ENCODE peak calls at places on chromosomes 5 and 9, in five cellular contexts. One of them, this sample, is unnamed.
A peak's percentile ranks its signal among the peaks of the same experiment; 100 is the strongest.

GRCh38 chr9:131432597-131433301 is 38.9 kb downstream of the PRRC2B start:
- DNase-seq in HFFc6: peak; percentile 91
- DNase-seq in cardiac fibroblast: peak; percentile 76
- DNase-seq in fibroblast of lung: peak; percentile 93
- DNase-seq in AG04450: peak; percentile 77
- DNase-seq in this sample: peak; percentile 54

GRCh38 chr5:160434022-160434531 is 12.4 kb downstream of the PTTG1 start:
- DNase-seq in HFFc6: no peak
- DNase-seq in cardiac fibroblast: no peak
- DNase-seq in fibroblast of lung: peak; percentile 64
- DNase-seq in AG04450: no peak
- DNase-seq in this sample: no peak

GRCh38 chr5:180130876-180131740 is 59.5 kb upstream of the RNF130 start:
- DNase-seq in HFFc6: no peak
- DNase-seq in cardiac fibroblast: no peak
- DNase-seq in fibroblast of lung: no peak
- DNase-seq in AG04450: no peak
- DNase-seq in this sample: no peak

GRCh38 chr9:117687532-117687931 is 16.7 kb upstream of the TLR4 start:
- DNase-seq in HFFc6: no peak
- DNase-seq in cardiac fibroblast: no peak
- DNase-seq in fibroblast of lung: no peak
- DNase-seq in AG04450: no peak
- DNase-seq in this sample: no peak

GRCh38 chr5:150178262-150178661 is 11.6 kb upstream of the SLC6A7 start:
- DNase-seq in HFFc6: no peak
- DNase-seq in cardiac fibroblast: no peak
- DNase-seq in fibroblast of lung: no peak
- DNase-seq in AG04450: no peak
- DNase-seq in this sample: no peak

GRCh38 chr5:99004960-99005359 is 76.2 kb upstream of the CHD1 start:
- DNase-seq in HFFc6: no peak
- DNase-seq in cardiac fibroblast: no peak
- DNase-seq in fibroblast of lung: no peak
- DNase-seq in AG04450: no peak
- DNase-seq in this sample: no peak

GRCh38 chr9:137053944-137054931 is at the start of gene ENTPD2:
- DNase-seq in HFFc6: no peak
- DNase-seq in cardiac fibroblast: no peak
- DNase-seq in fibroblast of lung: no peak
- DNase-seq in AG04450: no peak
- DNase-seq in this sample: no peak

GRCh38 chr9:132670359-132670815 is at the start of gene GTF3C4:
- DNase-seq in HFFc6: peak; percentile 66
- DNase-seq in cardiac fibroblast: peak; percentile 83
- DNase-seq in fibroblast of lung: peak; percentile 41
- DNase-seq in AG04450: peak; percentile 42
- DNase-seq in this sample: peak; percentile 38

GRCh38 chr9:134372621-134373267 is 46.5 kb downstream of the RXRA start:
- DNase-seq in HFFc6: no peak
- DNase-seq in cardiac fibroblast: peak; percentile 27
- DNase-seq in fibroblast of lung: peak; percentile 55
- DNase-seq in AG04450: no peak
- DNase-seq in this sample: no peak

GRCh38 chr5:10856646-10857332 is 95.8 kb upstream of the DAP start:
- DNase-seq in HFFc6: peak; percentile 69
- DNase-seq in cardiac fibroblast: peak; percentile 43
- DNase-seq in fibroblast of lung: peak; percentile 91
- DNase-seq in AG04450: peak; percentile 66
- DNase-seq in this sample: no peak

GRCh38 chr9:87765521-87765920 is 39.6 kb downstream of the CTSL start:
- DNase-seq in HFFc6: no peak
- DNase-seq in cardiac fibroblast: no peak
- DNase-seq in fibroblast of lung: no peak
- DNase-seq in AG04450: no peak
- DNase-seq in this sample: no peak

GRCh38 chr9:91904541-91905236 is 45.3 kb downstream of the ROR2 start:
- DNase-seq in HFFc6: no peak
- DNase-seq in cardiac fibroblast: no peak
- DNase-seq in fibroblast of lung: no peak
- DNase-seq in AG04450: no peak
- DNase-seq in this sample: no peak

DNA sequence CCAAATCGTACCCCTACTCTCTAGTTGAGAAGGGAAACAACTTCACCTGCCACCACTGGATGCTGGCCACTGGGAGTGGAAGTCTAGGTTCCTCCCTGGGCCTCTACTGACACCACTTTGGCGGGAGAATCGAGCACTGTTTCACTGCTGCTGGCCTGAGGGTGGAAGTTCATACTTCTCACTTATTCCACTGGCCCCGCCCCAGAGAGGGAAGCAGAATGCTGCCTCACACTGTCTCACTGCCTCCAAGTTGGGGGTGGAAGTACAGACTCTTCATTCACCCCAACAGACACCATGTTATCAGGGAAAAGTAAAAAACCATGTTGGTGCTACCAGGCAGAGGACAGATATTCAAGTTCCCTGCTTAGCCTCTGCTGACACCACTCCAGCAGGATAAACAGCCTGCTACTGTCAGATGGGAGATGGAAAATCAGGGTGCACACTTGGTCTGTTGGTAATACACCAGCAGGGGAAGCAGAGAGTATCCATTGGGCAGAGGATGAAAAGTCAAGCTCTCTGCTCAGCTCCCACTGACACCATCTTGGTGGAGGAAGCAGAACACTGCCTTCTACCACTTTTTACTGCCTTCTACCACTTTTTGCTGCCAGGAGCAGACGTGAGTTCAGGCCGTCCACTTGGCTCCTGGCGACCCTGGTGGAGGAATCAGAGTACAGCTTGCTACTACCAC is 159.4 kb downstream of the SIL1 start:
- DNase-seq in HFFc6: no peak
- DNase-seq in cardiac fibroblast: no peak
- DNase-seq in fibroblast of lung: no peak
- DNase-seq in AG04450: no peak
- DNase-seq in this sample: no peak
- TF ChIP-seq CTCF in HFFc6: peak; percentile 26
- TF ChIP-seq CTCF in cardiac fibroblast: peak; percentile 21
- TF ChIP-seq CTCF in fibroblast of lung: no peak
- TF ChIP-seq CTCF in AG04450: no peak
- TF ChIP-seq CTCF in this sample: no peak

GRCh38 chr5:75331095-75332090 is 5.6 kb upstream of the HMGCR start:
- DNase-seq in HFFc6: no peak
- DNase-seq in cardiac fibroblast: no peak
- DNase-seq in fibroblast of lung: no peak
- DNase-seq in AG04450: no peak
- DNase-seq in this sample: no peak
- TF ChIP-seq CTCF in HFFc6: peak; percentile 46
- TF ChIP-seq CTCF in cardiac fibroblast: no peak
- TF ChIP-seq CTCF in fibroblast of lung: no peak
- TF ChIP-seq CTCF in AG04450: no peak
- TF ChIP-seq CTCF in this sample: no peak

GRCh38 chr9:130039504-130040147 is 3.4 kb downstream of the FNBP1 start:
- DNase-seq in HFFc6: no peak
- DNase-seq in cardiac fibroblast: no peak
- DNase-seq in fibroblast of lung: peak; percentile 18
- DNase-seq in AG04450: no peak
- DNase-seq in this sample: no peak
- TF ChIP-seq CTCF in HFFc6: peak; percentile 37
- TF ChIP-seq CTCF in cardiac fibroblast: no peak
- TF ChIP-seq CTCF in fibroblast of lung: no peak
- TF ChIP-seq CTCF in AG04450: no peak
- TF ChIP-seq CTCF in this sample: no peak

GRCh38 chr5:7087719-7088297 is 308.1 kb upstream of the ADCY2 start:
- DNase-seq in HFFc6: no peak
- DNase-seq in cardiac fibroblast: no peak
- DNase-seq in fibroblast of lung: no peak
- DNase-seq in AG04450: no peak
- DNase-seq in this sample: no peak
- TF ChIP-seq CTCF in HFFc6: no peak
- TF ChIP-seq CTCF in cardiac fibroblast: no peak
- TF ChIP-seq CTCF in fibroblast of lung: no peak
- TF ChIP-seq CTCF in AG04450: no peak
- TF ChIP-seq CTCF in this sample: no peak

DNA sequence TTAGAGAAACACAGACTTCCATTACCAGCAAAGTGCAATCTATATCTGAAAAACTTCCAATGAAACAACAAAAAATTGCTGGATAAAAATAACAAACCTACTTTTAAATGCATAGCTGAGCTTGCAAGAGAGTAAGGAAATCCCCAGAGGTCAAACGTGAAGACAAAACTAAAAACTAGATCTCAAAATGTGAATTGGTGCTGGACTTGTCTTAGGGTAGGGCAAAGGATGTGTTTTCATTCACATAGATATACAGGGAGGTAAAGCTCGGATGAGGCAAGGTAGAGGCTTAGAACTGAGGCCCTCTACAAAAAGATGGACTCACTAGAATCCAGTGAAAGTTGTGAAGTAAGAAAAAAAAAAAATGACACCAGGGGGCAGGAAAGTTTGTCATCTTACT is 13.6 kb upstream of the RASA1 start:
- DNase-seq in HFFc6: no peak
- DNase-seq in cardiac fibroblast: no peak
- DNase-seq in fibroblast of lung: no peak
- DNase-seq in AG04450: no peak
- DNase-seq in this sample: no peak
- TF ChIP-seq CTCF in HFFc6: no peak
- TF ChIP-seq CTCF in cardiac fibroblast: no peak
- TF ChIP-seq CTCF in fibroblast of lung: no peak
- TF ChIP-seq CTCF in AG04450: no peak
- TF ChIP-seq CTCF in this sample: no peak

DNA sequence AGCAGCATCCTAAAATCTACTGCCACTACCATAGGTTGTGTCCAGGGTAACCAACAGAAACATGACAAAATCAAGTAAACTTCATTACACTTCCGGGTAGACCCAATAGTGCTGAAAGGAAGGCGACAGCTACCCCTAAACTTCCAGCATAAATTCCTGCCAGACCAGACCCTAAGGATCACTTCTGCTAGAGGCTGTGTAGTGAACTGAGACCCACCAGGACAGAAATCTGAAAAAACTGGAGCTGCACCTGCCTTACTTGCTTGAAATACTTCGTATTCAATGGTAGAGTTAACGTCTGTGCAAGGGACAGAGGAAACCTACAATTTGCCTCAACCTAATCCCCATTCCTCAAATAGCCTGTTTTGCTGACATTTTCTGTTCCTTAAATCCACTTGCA is 1.0 kb upstream of the SECISBP2 start:
- DNase-seq in HFFc6: no peak
- DNase-seq in cardiac fibroblast: no peak
- DNase-seq in fibroblast of lung: no peak
- DNase-seq in AG04450: no peak
- DNase-seq in this sample: no peak
- TF ChIP-seq CTCF in HFFc6: no peak
- TF ChIP-seq CTCF in cardiac fibroblast: no peak
- TF ChIP-seq CTCF in fibroblast of lung: no peak
- TF ChIP-seq CTCF in AG04450: no peak
- TF ChIP-seq CTCF in this sample: no peak

DNA sequence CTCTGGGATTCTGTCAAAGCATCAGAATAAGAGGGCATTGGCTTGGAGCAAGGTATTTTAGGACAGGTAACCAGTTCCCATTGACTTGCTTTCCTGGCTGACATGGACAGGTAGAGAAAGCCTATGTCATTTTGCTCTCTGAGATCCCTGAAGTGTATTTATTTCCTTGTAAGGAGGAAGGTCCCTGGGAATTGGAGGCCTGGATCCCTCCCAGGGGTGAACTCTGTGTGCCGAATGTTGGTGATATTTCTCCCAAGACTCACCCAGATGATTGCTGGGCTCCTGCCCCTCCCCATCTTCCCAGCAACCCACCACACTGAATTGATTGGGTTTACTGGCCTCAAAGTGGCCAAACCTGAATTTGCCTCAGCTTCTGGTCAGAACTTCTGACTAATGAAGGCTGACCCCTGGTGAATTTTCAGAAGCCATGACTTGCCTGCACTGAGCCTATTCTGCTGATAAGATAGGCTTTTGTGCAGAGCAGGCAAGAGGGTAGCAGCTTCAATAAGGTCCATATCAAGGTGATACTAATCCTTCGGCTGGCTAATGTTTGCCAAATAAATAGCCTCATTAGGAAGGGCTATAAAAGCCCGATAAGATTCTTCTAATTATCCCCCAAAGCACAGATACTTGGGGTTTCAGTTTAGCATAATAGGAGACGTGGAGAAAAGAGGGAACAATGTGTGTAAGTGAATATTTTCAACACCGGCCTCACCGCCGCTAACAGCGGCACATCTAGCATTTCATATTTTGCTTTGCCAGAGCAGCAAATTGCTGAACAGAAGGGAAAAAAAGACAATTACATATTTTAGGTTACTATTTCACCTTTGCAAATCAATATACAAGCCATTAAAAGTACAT is 152.9 kb upstream of the PITX1 start:
- DNase-seq in HFFc6: no peak
- DNase-seq in cardiac fibroblast: no peak
- DNase-seq in fibroblast of lung: no peak
- DNase-seq in AG04450: no peak
- DNase-seq in this sample: no peak
- TF ChIP-seq CTCF in HFFc6: peak; percentile 10
- TF ChIP-seq CTCF in cardiac fibroblast: no peak
- TF ChIP-seq CTCF in fibroblast of lung: no peak
- TF ChIP-seq CTCF in AG04450: peak; percentile 33
- TF ChIP-seq CTCF in this sample: peak; percentile 31

DNA sequence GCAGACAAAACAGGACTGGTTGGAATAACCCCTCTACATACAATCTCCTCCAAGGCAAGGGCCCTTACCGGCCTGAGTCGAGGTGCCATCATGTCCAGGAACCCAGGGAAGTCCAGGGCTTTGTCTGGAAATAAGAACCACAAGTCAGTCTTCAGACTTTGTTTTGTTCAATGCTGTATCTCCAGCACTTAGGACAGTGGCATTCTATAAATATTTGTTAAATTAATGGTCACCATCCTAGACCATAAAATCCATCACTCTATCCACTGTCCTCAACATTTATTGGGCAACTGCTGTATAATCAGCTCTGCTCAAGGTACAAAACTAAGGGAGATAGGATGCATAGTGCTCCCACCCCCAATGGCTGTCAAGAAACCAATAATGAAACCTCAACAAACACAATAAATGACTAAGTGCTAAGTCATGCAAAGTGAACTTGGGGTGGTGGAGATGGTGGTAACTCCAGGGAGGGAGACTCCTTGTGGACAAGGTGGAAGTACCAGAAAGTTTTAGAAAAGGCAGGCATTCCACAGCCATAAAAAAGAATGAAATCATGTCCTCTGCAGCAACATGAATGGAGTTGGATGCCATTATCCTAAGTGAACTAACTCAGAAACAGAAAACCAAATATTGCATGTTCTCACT is 5.0 kb downstream of the RELL2 start:
- DNase-seq in HFFc6: peak; percentile 79
- DNase-seq in cardiac fibroblast: peak; percentile 54
- DNase-seq in fibroblast of lung: peak; percentile 71
- DNase-seq in AG04450: no peak
- DNase-seq in this sample: no peak
- TF ChIP-seq CTCF in HFFc6: peak; percentile 76
- TF ChIP-seq CTCF in cardiac fibroblast: peak; percentile 43
- TF ChIP-seq CTCF in fibroblast of lung: no peak
- TF ChIP-seq CTCF in AG04450: peak; percentile 50
- TF ChIP-seq CTCF in this sample: peak; percentile 19

This sample was measured in AG09319.